ENCODE peak calls at places on chromosomes 6 and 20, in eight cellular contexts. A is GM20000; Q is transverse colon; D is psoas muscle; F is lower leg skin; B is CD4-positive, alpha-beta T cell; E is RWPE1; R is GM12865. X is an unnamed sample.

GRCh38 chr6:25971187-25971811 is 8.7 kb downstream of the TRIM38 start:
- DNase-seq in A (no peak), Q (no peak), D (peak), F (peak), B (no peak), E (peak), R (no peak), X (no peak)

GRCh38 chr20:38321959-38322598 is 18.1 kb downstream of the BPI start:
- DNase-seq in A (no peak), Q (no peak), D (no peak), F (no peak), B (no peak), E (peak), R (peak), X (peak)

GRCh38 chr6:120584111-120584760 is 750.0 kb downstream of the TBC1D32 start:
- DNase-seq in A (no peak), Q (no peak), D (no peak), F (no peak), B (no peak), E (no peak), R (no peak), X (no peak)

GRCh38 chr6:70299456-70299855 is 3.4 kb downstream of the COL9A1 start:
- DNase-seq in A (no peak), Q (no peak), D (no peak), F (no peak), B (no peak), E (no peak), R (peak), X (no peak)

GRCh38 chr6:49978332-49979226 is 9.2 kb upstream of the DEFB113 start:
- DNase-seq in A (peak), Q (no peak), D (no peak), F (no peak), B (no peak), E (no peak), R (peak), X (no peak)

GRCh38 chr6:169171010-169171409 is 82.6 kb downstream of the THBS2 start:
- DNase-seq in A (no peak), Q (no peak), D (no peak), F (peak), B (no peak), E (no peak), R (no peak), X (no peak)

GRCh38 chr20:21681219-21681931 is 24.1 kb upstream of the PAX1 start:
- DNase-seq in A (no peak), Q (no peak), D (peak), F (peak), B (no peak), E (no peak), R (no peak), X (no peak)

GRCh38 chr20:25525857-25526256 is 59.5 kb downstream of the NINL start:
- DNase-seq in A (no peak), Q (no peak), D (no peak), F (peak), B (no peak), E (peak), R (no peak), X (no peak)

GRCh38 chr6:20773822-20774221 is 239.6 kb downstream of the CDKAL1 start:
- DNase-seq in A (no peak), Q (no peak), D (no peak), F (no peak), B (no peak), E (no peak), R (no peak), X (no peak)

GRCh38 chr6:141401168-141401567 is 731.6 kb upstream of the GJE1 start:
- DNase-seq in A (no peak), Q (no peak), D (no peak), F (no peak), B (no peak), E (no peak), R (no peak), X (no peak)

GRCh38 chr6:108697646-108698161 is 137.0 kb downstream of the FOXO3 start:
- DNase-seq in A (no peak), Q (no peak), D (peak), F (peak), B (no peak), E (no peak), R (no peak), X (no peak)

GRCh38 chr6:26577720-26578072 is 19.1 kb upstream of the ABT1 start:
- DNase-seq in A (no peak), Q (no peak), D (no peak), F (no peak), B (no peak), E (no peak), R (no peak), X (no peak)

GRCh38 chr6:37827603-37828265 is 8.2 kb downstream of the ZFAND3 start:
- DNase-seq in A (no peak), Q (no peak), D (no peak), F (no peak), B (no peak), E (no peak), R (no peak), X (no peak)

GRCh38 chr6:42393339-42393738 is 58.4 kb downstream of the TRERF1 start:
- DNase-seq in A (no peak), Q (peak), D (no peak), F (peak), B (no peak), E (no peak), R (no peak), X (no peak)

GRCh38 chr6:42400031-42400760 is 51.5 kb downstream of the TRERF1 start:
- DNase-seq in A (no peak), Q (no peak), D (no peak), F (peak), B (no peak), E (no peak), R (no peak), X (no peak)

GRCh38 chr6:42394151-42394550 is 57.6 kb downstream of the TRERF1 start:
- DNase-seq in A (no peak), Q (no peak), D (no peak), F (peak), B (no peak), E (no peak), R (no peak), X (no peak)

GRCh38 chr6:42394881-42395620 is 56.7 kb downstream of the TRERF1 start:
- DNase-seq in A (no peak), Q (no peak), D (no peak), F (peak), B (no peak), E (no peak), R (no peak), X (no peak)

GRCh38 chr6:42396720-42397119 is 55.0 kb downstream of the TRERF1 start:
- DNase-seq in A (no peak), Q (no peak), D (no peak), F (peak), B (no peak), E (no peak), R (no peak), X (no peak)
- TF ChIP-seq CTCF in A (no peak), Q (no peak), D (no peak), F (no peak), B (no peak), E (no peak), R (no peak), X (no peak)

DNA sequence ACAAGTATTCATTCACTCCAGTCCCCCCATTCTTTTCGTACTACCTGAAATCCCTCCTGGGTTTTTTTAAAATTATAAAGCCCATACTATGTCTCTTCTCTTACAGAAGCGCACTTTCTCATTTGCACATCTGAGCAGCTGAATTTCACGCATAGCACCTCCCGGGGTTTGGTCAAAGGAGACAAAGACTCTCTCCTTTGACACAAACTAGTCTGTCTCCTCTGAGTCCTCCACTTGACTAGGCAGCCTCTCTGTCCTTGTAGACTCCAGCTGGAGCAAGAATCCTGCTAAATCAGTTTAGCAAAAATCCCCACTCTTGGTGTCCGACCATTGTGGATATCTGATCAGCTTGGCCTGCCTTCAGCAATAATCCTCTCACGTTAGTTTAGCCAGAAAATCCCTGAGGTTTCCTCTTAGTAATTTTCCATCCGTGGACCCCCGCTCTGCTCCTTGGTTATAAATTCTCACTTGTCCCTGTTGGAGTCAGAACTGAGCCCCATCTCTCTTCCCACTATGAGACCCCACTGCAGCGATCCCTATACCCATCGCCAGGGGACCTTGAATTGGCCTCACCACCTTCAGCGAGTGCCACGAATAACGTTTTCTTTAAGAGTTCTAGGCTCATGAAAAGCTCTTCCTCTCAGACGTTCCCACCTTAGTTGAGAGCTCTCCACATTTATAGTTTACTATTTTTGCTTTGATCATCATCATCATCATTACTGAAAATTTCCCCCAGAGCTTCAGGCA is 29.0 kb downstream of the PDYN start:
- DNase-seq in A (no peak), Q (no peak), D (no peak), F (peak), B (no peak), E (no peak), R (no peak), X (no peak)
- TF ChIP-seq CTCF in A (no peak), Q (no peak), D (no peak), F (no peak), B (no peak), E (no peak), R (no peak), X (no peak)

DNA sequence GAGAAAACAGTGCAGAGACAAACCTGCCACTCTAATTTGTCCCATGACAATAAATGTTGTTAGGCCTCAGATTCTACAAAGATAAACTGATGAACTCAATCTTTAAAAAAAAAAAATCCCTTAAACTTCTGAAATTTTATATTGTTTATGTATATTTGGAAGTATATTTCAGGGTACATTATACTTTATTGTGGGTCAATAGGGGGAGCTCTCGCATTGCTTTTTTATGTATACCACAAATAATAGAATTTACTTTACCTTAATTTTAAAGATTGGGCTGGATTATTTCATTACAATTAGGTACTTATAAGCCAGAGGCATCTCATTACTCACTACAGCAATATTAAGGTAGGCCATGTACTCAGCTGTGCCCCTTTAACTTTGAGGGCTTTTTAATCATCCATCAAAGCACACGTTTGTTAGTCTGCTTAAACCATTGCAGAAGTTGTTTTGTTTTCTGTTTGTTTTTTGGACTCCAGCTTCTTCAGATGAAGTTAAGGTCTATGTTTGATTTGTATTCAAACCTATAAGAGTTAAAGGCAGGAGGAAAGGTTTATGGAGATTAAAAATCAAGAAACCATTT is 56.3 kb upstream of the EYA4 start:
- DNase-seq in A (peak), Q (no peak), D (no peak), F (no peak), B (no peak), E (peak), R (peak), X (no peak)
- TF ChIP-seq CTCF in A (peak), Q (peak), D (peak), F (no peak), B (peak), E (peak), R (peak), X (peak)

GRCh38 chr6:44666324-44666723 is 278.8 kb downstream of the CDC5L start:
- DNase-seq in A (no peak), Q (no peak), D (no peak), F (peak), B (no peak), E (no peak), R (no peak), X (no peak)

GRCh38 chr6:44668976-44669934 is 281.7 kb downstream of the CDC5L start:
- DNase-seq in A (no peak), Q (no peak), D (no peak), F (peak), B (no peak), E (no peak), R (no peak), X (no peak)

GRCh38 chr6:44668391-44668930 is 281.0 kb downstream of the CDC5L start:
- DNase-seq in A (no peak), Q (no peak), D (no peak), F (peak), B (no peak), E (no peak), R (no peak), X (no peak)

GRCh38 chr6:44667226-44667625 is 279.7 kb downstream of the CDC5L start:
- DNase-seq in A (no peak), Q (no peak), D (no peak), F (peak), B (no peak), E (no peak), R (no peak), X (no peak)

GRCh38 chr6:44667668-44668390 is 280.3 kb downstream of the CDC5L start:
- DNase-seq in A (no peak), Q (peak), D (no peak), F (peak), B (peak), E (no peak), R (peak), X (no peak)
- TF ChIP-seq CTCF in A (peak), Q (peak), D (peak), F (no peak), B (peak), E (no peak), R (peak), X (no peak)